ENCODE peak calls at places on chromosomes 3 and 15, in eight cellular contexts. X is heart right ventricle, C is OCI-LY7, K is hepatocyte, D is IMR-90, Z is tibial artery, W is BJ, Q is HepG2. O is an unnamed sample. For H3K36me3, the result is how much of the 10 kb centered on the place peaks cover.

GRCh38 chr3:110589381-110589780 is 482.2 kb upstream of the NECTIN3 start:
- DNase-seq in X (no peak), C (no peak), K (no peak), D (no peak), Z (no peak), W (no peak), Q (no peak), O (no peak)

GRCh38 chr15:41583795-41584194 is 24.8 kb downstream of the TYRO3 start:
- DNase-seq in X (no peak), C (no peak), K (no peak), D (no peak), Z (no peak), W (no peak), Q (peak), O (no peak)

GRCh38 chr3:197114007-197114406 is 84.4 kb upstream of the MELTF start:
- DNase-seq in X (no peak), C (no peak), K (no peak), D (no peak), Z (no peak), W (no peak), Q (no peak), O (no peak)

GRCh38 chr15:39028069-39028468 is 463.5 kb upstream of the RASGRP1 start:
- DNase-seq in X (no peak), C (no peak), K (no peak), D (peak), Z (peak), W (no peak), Q (no peak), O (no peak)

GRCh38 chr3:194424953-194425352 is 25.9 kb upstream of the GP5 start:
- DNase-seq in X (no peak), C (no peak), K (no peak), D (no peak), Z (no peak), W (no peak), Q (no peak), O (no peak)

GRCh38 chr15:35256555-35256954 is 171.5 kb upstream of the NANOGP8 start:
- DNase-seq in X (no peak), C (no peak), K (no peak), D (peak), Z (no peak), W (no peak), Q (no peak), O (no peak)

GRCh38 chr15:49225572-49226281 is 55.7 kb downstream of the GALK2 start:
- DNase-seq in X (no peak), C (no peak), K (peak), D (peak), Z (no peak), W (no peak), Q (no peak), O (no peak)

GRCh38 chr3:188001052-188001567 is 152.8 kb upstream of the LPP start:
- DNase-seq in X (no peak), C (no peak), K (no peak), D (no peak), Z (no peak), W (no peak), Q (no peak), O (no peak)

GRCh38 chr3:152834354-152835310 is at the start of gene P2RY1:
- DNase-seq in X (peak), C (peak), K (peak), D (peak), Z (peak), W (no peak), Q (no peak), O (peak)

GRCh38 chr15:101378879-101379278 is 83.8 kb upstream of the SNRPA1 start:
- DNase-seq in X (no peak), C (no peak), K (no peak), D (no peak), Z (no peak), W (no peak), Q (no peak), O (no peak)

GRCh38 chr3:23232016-23232415 is 28.9 kb downstream of the UBE2E2 start:
- DNase-seq in X (no peak), C (no peak), K (no peak), D (no peak), Z (no peak), W (no peak), Q (no peak), O (no peak)

GRCh38 chr3:122563717-122564025 is 429 bp downstream of the PARP9 start:
- DNase-seq in X (no peak), C (peak), K (no peak), D (no peak), Z (peak), W (no peak), Q (no peak), O (no peak)

GRCh38 chr15:25134546-25134945 is 179.8 kb downstream of the SNRPN start:
- DNase-seq in X (no peak), C (no peak), K (peak), D (peak), Z (no peak), W (no peak), Q (peak), O (no peak)

GRCh38 chr3:113405180-113405579 is 36.1 kb downstream of the CFAP44 start:
- DNase-seq in X (no peak), C (no peak), K (no peak), D (peak), Z (no peak), W (no peak), Q (no peak), O (no peak)

GRCh38 chr3:133843634-133844033 is 38.0 kb downstream of the SRPRB start:
- DNase-seq in X (peak), C (no peak), K (no peak), D (peak), Z (no peak), W (peak), Q (no peak), O (no peak)

GRCh38 chr15:39459538-39459937 is 121.3 kb upstream of the THBS1 start:
- DNase-seq in X (no peak), C (no peak), K (no peak), D (no peak), Z (no peak), W (no peak), Q (no peak), O (no peak)

GRCh38 chr3:61927332-61927731 is 366.0 kb downstream of the PTPRG start:
- DNase-seq in X (peak), C (no peak), K (peak), D (peak), Z (peak), W (peak), Q (no peak), O (no peak)

GRCh38 chr15:33848011-33848410 is 120.3 kb upstream of the CHRM5 start:
- DNase-seq in X (no peak), C (no peak), K (no peak), D (no peak), Z (no peak), W (no peak), Q (no peak), O (no peak)

GRCh38 chr3:44077267-44077666 is 164.4 kb upstream of the TOPAZ1 start:
- DNase-seq in X (no peak), C (peak), K (peak), D (no peak), Z (no peak), W (no peak), Q (no peak), O (no peak)

GRCh38 chr15:65028921-65029735 is at the start of gene MTFMT:
- DNase-seq in X (peak), C (peak), K (peak), D (peak), Z (peak), W (no peak), Q (peak), O (peak)

GRCh38 chr3:81760215-81760614 is 1.2 kb downstream of the GBE1 start:
- DNase-seq in X (no peak), C (no peak), K (no peak), D (no peak), Z (no peak), W (no peak), Q (no peak), O (no peak)

GRCh38 chr3:73471986-73472385 is 152.8 kb downstream of the PDZRN3 start:
- DNase-seq in X (no peak), C (no peak), K (no peak), D (no peak), Z (no peak), W (no peak), Q (no peak), O (no peak)

GRCh38 chr3:93906245-93906644 is 67.5 kb downstream of the PROS1 start:
- DNase-seq in X (peak), C (no peak), K (no peak), D (no peak), Z (no peak), W (no peak), Q (no peak), O (no peak)

GRCh38 chr3:57060089-57060829 is at the start of gene SPATA12:
- DNase-seq in X (peak), C (no peak), K (peak), D (peak), Z (peak), W (peak), Q (peak), O (no peak)

GRCh38 chr3:131028844-131029243 is 2.2 kb downstream of the NEK11 start:
- DNase-seq in X (no peak), C (no peak), K (no peak), D (no peak), Z (no peak), W (no peak), Q (no peak), O (no peak)

GRCh38 chr3:124422805-124423204 is 307.4 kb upstream of the UMPS start:
- DNase-seq in X (no peak), C (no peak), K (no peak), D (no peak), Z (no peak), W (no peak), Q (no peak), O (no peak)

GRCh38 chr15:82093774-82094211 is 48.0 kb upstream of the MEX3B start:
- DNase-seq in X (no peak), C (no peak), K (no peak), D (peak), Z (no peak), W (no peak), Q (peak), O (no peak)

GRCh38 chr3:8705575-8705974 is 28.0 kb upstream of the CAV3 start:
- DNase-seq in X (no peak), C (no peak), K (no peak), D (no peak), Z (no peak), W (no peak), Q (no peak), O (no peak)

GRCh38 chr3:125219261-125219701 is 6.7 kb upstream of the SLC12A8 start:
- DNase-seq in X (no peak), C (no peak), K (peak), D (no peak), Z (no peak), W (no peak), Q (no peak), O (no peak)

GRCh38 chr3:16900779-16901440 is 16.2 kb downstream of the PLCL2 start:
- DNase-seq in X (no peak), C (no peak), K (no peak), D (no peak), Z (no peak), W (no peak), Q (no peak), O (no peak)

GRCh38 chr3:116059421-116060096 is 385.7 kb downstream of the LSAMP start:
- DNase-seq in X (no peak), C (no peak), K (peak), D (peak), Z (no peak), W (peak), Q (peak), O (no peak)

GRCh38 chr3:111874177-111874820 is 15.2 kb downstream of the PHLDB2 start:
- DNase-seq in X (no peak), C (no peak), K (no peak), D (peak), Z (no peak), W (no peak), Q (peak), O (no peak)

GRCh38 chr15:64921711-64922110 is 10.0 kb downstream of the ANKDD1A start:
- DNase-seq in X (no peak), C (no peak), K (no peak), D (no peak), Z (no peak), W (no peak), Q (no peak), O (no peak)

GRCh38 chr3:133124511-133124910 is 86.3 kb downstream of the TMEM108 start:
- DNase-seq in X (peak), C (no peak), K (peak), D (no peak), Z (no peak), W (no peak), Q (no peak), O (no peak)

GRCh38 chr15:48052871-48053383 is 67.9 kb upstream of the SLC24A5 start:
- DNase-seq in X (no peak), C (no peak), K (no peak), D (no peak), Z (no peak), W (no peak), Q (no peak), O (no peak)

GRCh38 chr15:92693922-92694331 is 38.4 kb upstream of the FAM174B start:
- DNase-seq in X (no peak), C (peak), K (peak), D (peak), Z (no peak), W (no peak), Q (peak), O (no peak)

GRCh38 chr3:10185804-10186762 is 21.4 kb downstream of the IRAK2 start:
- DNase-seq in X (no peak), C (no peak), K (no peak), D (peak), Z (no peak), W (no peak), Q (no peak), O (no peak)

GRCh38 chr3:55888282-55888855 is 401.3 kb upstream of the WNT5A start:
- DNase-seq in X (no peak), C (no peak), K (no peak), D (no peak), Z (no peak), W (no peak), Q (no peak), O (no peak)

GRCh38 chr15:67090297-67091072 is 25.1 kb downstream of the SMAD3 start:
- DNase-seq in X (no peak), C (no peak), K (no peak), D (no peak), Z (no peak), W (no peak), Q (no peak), O (no peak)

DNA sequence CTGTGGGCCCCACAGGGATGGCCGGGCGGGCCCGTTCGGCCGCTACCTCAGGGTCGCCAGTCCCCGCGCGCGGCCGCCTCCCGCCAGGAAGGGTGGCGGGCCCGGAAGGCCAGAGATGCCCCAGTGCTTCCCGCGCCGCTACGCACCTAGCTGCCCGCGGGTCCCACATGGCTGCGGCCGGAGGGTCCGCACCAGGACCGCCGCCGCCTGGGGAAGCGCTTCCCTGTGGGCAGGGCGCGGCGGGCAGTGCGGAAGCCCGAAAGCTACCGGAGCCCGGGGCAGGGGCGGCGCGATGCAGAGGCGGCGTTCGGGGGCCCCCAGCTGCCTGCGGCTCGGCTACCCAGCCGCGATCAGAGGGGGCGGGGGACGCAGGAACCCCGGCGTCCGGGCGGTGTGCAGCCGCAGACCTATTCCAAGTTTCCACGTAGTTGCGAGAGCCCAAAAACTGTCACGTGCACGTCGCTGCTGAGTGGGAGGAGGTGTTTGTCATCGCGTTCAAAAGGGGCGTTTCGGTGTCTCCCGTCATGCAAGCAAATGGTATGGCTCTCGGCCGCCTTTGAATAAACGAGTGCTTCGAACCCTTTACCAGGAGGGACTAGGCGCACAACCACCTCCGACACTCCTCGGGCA is at the start of gene TRANK1:
- DNase-seq in X (peak), C (peak), K (peak), D (peak), Z (peak), W (no peak), Q (no peak), O (peak)
- H3K4me3 ChIP-seq in X (peak), C (peak), K (peak), D (peak), Z (peak), W (peak), Q (no peak), O (peak)

GRCh38 chr15:55742927-55743614 is at the start of gene PRTG:
- DNase-seq in X (peak), C (no peak), K (peak), D (peak), Z (peak), W (no peak), Q (peak), O (no peak)
- TF ChIP-seq CTCF in X (no peak), C (no peak), K (no peak), D (no peak), Z (no peak), W (no peak), Q (no peak), O (no peak)

GRCh38 chr15:58616171-58616570 is 133.3 kb downstream of the ADAM10 start:
- DNase-seq in X (no peak), C (no peak), K (no peak), D (no peak), Z (no peak), W (no peak), Q (no peak), O (no peak)
- H3K36me3 ChIP-seq in X (under half), C (half or more), K (under half), D (under half), Z (under half), W (under half), Q (under half), O (under half)

DNA sequence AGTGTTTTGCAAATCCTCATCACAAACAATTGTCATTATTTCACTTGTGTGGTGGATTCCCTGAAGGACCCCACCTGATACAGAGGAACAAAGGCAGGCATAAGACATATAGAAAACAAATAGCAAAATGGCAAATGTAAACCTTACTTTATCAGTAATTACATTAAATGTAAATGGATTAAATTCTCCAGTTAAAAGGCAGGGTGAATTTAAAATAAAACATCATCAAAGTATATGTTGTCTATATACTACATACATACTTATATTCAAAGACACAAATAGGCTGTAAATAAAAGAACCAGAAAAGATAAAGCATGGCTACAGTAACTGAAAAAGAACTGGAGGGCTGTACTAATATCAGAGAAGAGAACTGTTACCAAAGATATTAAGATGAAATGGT is 117.3 kb downstream of the RFX7 start:
- DNase-seq in X (no peak), C (no peak), K (no peak), D (no peak), Z (no peak), W (no peak), Q (no peak), O (no peak)
- H3K4me3 ChIP-seq in X (no peak), C (no peak), K (no peak), D (no peak), Z (no peak), W (no peak), Q (no peak), O (no peak)

GRCh38 chr3:99532246-99532645 is 106.1 kb upstream of the COL8A1 start:
- DNase-seq in X (peak), C (peak), K (peak), D (peak), Z (peak), W (no peak), Q (peak), O (no peak)
- TF ChIP-seq CTCF in X (peak), C (peak), K (peak), D (peak), Z (peak), W (peak), Q (peak), O (peak)

GRCh38 chr3:126456766-126457388 is 18.8 kb downstream of the ZXDC start:
- DNase-seq in X (no peak), C (no peak), K (no peak), D (no peak), Z (no peak), W (no peak), Q (no peak), O (no peak)
- H3K36me3 ChIP-seq in X (under half), C (half or more), K (under half), D (under half), Z (half or more), W (under half), Q (under half), O (under half)

O was measured in GM06990.